ENCODE peak calls at places on chromosomes 4 and X, in six cellular contexts. S, M, F, T, Z and C are unnamed samples.

GRCh38 chrX:131729295-131729694 is 185.4 kb downstream of the OR13H1 start:
- DNase-seq in T (no peak), S (no peak), M (peak; percentile 94), Z (no peak), F (peak; percentile 67), C (no peak)

GRCh38 chr4:20493761-20494353 is 206.4 kb upstream of the PACRGL start:
- DNase-seq in M (peak; percentile 53), Z (no peak), S (no peak), F (no peak), T (peak; percentile 31), C (peak; percentile 75)

GRCh38 chr4:161254375-161254774 is 909.4 kb downstream of the FSTL5 start:
- DNase-seq in T (no peak), S (no peak), F (no peak), Z (no peak), M (no peak), C (no peak)

GRCh38 chr4:148445071-148445902 is 3.1 kb upstream of the NR3C2 start:
- DNase-seq in F (peak; percentile 86), T (no peak), S (peak; percentile 29), Z (peak; percentile 70), M (no peak), C (no peak)

GRCh38 chr4:13872145-13872544 is 244.6 kb upstream of the BOD1L1 start:
- DNase-seq in Z (no peak), S (no peak), T (no peak), M (no peak), F (no peak), C (peak; percentile 17)

GRCh38 chr4:38687571-38688011 is 23.6 kb downstream of the KLF3 start:
- DNase-seq in M (no peak), S (no peak), Z (no peak), T (peak; percentile 46), F (no peak), C (no peak)

GRCh38 chr4:3254302-3255131 is 5.6 kb downstream of the MSANTD1 start:
- DNase-seq in S (no peak), F (peak; percentile 50), M (no peak), Z (peak; percentile 7), T (no peak), C (no peak)

GRCh38 chrX:19514791-19515614 is at the start of gene MAP3K15:
- DNase-seq in S (no peak), M (no peak), F (peak; percentile 77), Z (peak; percentile 46), T (no peak), C (no peak)

GRCh38 chrX:19678941-19679340 is 163.6 kb upstream of the MAP3K15 start:
- DNase-seq in M (no peak), S (no peak), T (no peak), F (no peak), Z (no peak), C (no peak)

GRCh38 chrX:68660746-68661145 is 13.3 kb downstream of the STARD8 start:
- DNase-seq in F (no peak), Z (no peak), S (no peak), T (no peak), M (no peak), C (no peak)

GRCh38 chrX:68669872-68670271 is 22.4 kb downstream of the STARD8 start:
- DNase-seq in F (no peak), T (no peak), S (no peak), M (peak; percentile 60), Z (no peak), C (no peak)

GRCh38 chrX:68669094-68669830 is 21.8 kb downstream of the STARD8 start:
- DNase-seq in F (no peak), M (peak; percentile 47), Z (peak; percentile 30), T (no peak), S (no peak), C (no peak)

GRCh38 chrX:68666580-68666979 is 19.1 kb downstream of the STARD8 start:
- DNase-seq in Z (no peak), T (no peak), S (no peak), M (no peak), F (no peak), C (no peak)

DNA sequence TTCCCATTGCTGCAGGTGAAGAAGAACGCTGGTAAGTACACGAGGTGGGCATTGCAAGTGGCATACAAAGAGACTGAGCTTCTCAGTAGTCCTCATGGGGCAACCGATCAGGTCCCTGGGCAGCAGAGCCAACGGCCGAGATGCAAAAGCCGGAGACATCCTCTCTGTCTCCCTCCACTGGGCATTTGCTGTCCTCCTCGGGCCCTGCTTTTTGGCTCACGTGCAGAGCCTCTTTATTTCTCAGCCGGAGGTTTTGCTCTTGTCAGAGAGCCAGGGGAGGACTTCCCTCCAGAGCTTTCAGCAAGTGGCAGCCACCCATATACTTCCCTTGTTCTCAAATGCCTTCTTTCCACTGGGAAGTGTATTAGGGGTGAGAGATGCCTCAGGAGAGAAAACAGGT is 18.0 kb downstream of the STARD8 start:
- DNase-seq in Z (no peak), M (no peak), F (no peak), S (no peak), T (no peak), C (no peak)
- TF ChIP-seq CTCF in Z (no peak), M (peak; percentile 2), F (no peak), S (no peak), T (peak; percentile 16), C (no peak)

GRCh38 chr4:80125252-80126177 is 52.5 kb upstream of the ANTXR2 start:
- DNase-seq in Z (no peak), M (peak; percentile 71), F (no peak), T (peak; percentile 55), S (peak; percentile 48), C (peak; percentile 33)
- TF ChIP-seq CTCF in Z (no peak), M (peak; percentile 62), F (no peak), T (peak; percentile 69), S (peak; percentile 35), C (peak; percentile 85)

GRCh38 chrX:74510401-74510800 is 89.1 kb downstream of the SLC16A2 start:
- DNase-seq in T (no peak), M (no peak), S (no peak), Z (no peak), F (no peak), C (no peak)

GRCh38 chrX:74506310-74507115 is 85.2 kb downstream of the SLC16A2 start:
- DNase-seq in F (no peak), T (no peak), M (no peak), S (no peak), Z (no peak), C (no peak)

GRCh38 chrX:74509989-74510388 is 88.7 kb downstream of the SLC16A2 start:
- DNase-seq in S (no peak), T (no peak), F (no peak), M (peak; percentile 67), Z (no peak), C (no peak)

GRCh38 chrX:74500555-74500954 is 79.3 kb downstream of the SLC16A2 start:
- DNase-seq in F (no peak), S (no peak), Z (no peak), M (no peak), T (no peak), C (no peak)

GRCh38 chrX:74505437-74505836 is 84.1 kb downstream of the SLC16A2 start:
- DNase-seq in F (no peak), Z (no peak), T (no peak), S (no peak), M (no peak), C (no peak)
- TF ChIP-seq CTCF in F (no peak), Z (no peak), T (no peak), S (no peak), M (no peak), C (no peak)

GRCh38 chr4:1375761-1376322 is 28.8 kb downstream of the UVSSA start:
- DNase-seq in F (peak; percentile 46), Z (peak; percentile 5), T (no peak), S (no peak), M (no peak), C (no peak)

GRCh38 chr4:1376391-1376840 is 29.4 kb downstream of the UVSSA start:
- DNase-seq in M (no peak), S (no peak), F (no peak), T (no peak), Z (peak; percentile 5), C (no peak)

GRCh38 chr4:1378559-1379231 is 27.5 kb downstream of the NKX1-1 start:
- DNase-seq in S (no peak), M (no peak), F (peak; percentile 53), Z (peak; percentile 8), T (no peak), C (no peak)

GRCh38 chr4:1377606-1378261 is 28.5 kb downstream of the NKX1-1 start:
- DNase-seq in Z (peak; percentile 8), T (no peak), S (no peak), F (peak; percentile 50), M (no peak), C (no peak)

DNA sequence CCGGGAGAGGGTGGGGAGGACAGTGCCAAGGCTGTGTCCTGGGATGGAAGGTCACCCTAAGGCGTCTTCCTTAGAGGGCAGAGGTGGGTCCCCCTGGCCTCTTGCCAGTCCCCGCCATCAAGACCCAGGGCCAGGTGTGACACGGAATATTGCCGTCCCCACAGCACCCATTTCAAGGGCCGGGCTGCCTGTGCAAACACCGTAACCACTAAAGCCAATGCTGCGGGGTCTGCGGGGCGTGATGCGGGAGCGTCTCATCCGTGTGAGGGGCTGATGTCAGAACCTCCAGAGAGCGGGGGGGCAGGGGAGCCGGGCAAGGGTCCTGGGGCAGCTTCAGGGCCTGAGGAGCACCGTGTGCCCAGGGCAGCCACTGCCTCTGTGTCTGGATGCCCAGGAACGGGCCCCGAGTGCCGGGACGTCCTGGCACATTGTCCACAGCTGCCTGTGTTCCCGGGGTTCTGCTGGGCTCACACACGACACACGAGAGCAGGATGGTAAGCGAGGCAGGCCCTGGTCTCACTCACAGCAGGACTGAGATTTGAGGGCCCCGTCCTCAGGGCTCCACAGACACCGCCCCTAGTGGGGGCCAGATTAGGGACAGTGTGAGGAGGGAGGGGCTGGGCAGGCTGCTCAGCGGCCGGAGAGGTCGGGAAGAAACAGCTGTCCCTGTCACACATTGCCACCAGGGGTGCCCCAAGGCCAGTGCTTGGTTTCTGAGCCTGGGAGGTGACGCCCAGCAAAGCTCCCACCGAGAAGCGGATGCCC is 29.2 kb downstream of the NKX1-1 start:
- DNase-seq in M (no peak), S (no peak), Z (peak; percentile 27), T (no peak), F (peak; percentile 48), C (no peak)
- TF ChIP-seq CTCF in M (no peak), S (no peak), Z (no peak), T (no peak), F (no peak), C (peak; percentile 17)

DNA sequence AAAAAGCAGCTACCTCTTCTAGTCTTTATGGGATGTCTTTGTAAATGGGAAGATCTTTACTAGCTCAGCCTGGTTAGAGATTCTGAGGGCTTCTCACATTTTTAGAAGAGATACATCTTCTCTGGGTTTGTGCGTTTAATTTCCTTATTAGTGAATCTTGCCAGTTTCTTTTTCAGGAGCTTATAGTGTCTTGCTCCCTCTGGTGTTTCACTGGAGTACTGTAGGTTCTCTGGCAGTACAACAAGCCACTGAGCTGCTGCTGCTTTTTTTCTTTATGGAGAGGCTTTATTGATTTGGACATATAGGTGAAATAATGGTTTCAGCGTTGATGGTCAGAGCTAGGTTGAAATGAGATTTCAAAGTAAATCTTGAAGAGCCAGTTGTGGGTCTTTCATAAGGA is 82.9 kb downstream of the LAS1L start:
- DNase-seq in M (peak; percentile 21), T (peak; percentile 47), S (no peak), Z (no peak), F (no peak), C (peak; percentile 1)
- TF ChIP-seq CTCF in M (peak; percentile 38), T (peak; percentile 57), S (no peak), Z (peak; percentile 26), F (peak; percentile 37), C (peak; percentile 73)

DNA sequence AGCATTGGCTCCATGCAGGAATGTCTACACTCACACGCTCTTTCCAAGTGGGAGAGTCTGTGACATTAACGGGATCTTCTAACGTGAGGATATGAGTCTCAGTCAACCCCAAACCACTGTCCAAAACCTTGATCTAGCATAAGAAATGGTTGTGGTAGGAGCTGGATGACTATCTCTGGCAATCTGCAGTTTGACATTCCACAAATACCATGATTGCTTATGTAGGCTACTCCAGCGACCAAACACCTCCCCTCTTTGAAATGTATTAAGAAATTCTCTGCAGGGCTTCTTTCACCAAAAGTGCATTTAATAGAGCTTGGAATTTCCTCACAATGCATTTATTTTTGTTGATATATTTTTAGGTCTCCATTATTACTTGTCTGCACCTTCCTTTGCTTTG is 14.1 kb upstream of the STX18 start:
- DNase-seq in T (peak; percentile 72), S (no peak), Z (no peak), M (peak; percentile 92), F (no peak), C (peak; percentile 90)
- TF ChIP-seq CTCF in T (no peak), S (no peak), Z (no peak), M (no peak), F (no peak), C (no peak)